ENCODE peak calls at places on chromosomes 12 and 14, in seven cellular contexts. One of them, this sample, is unnamed.

GRCh38 chr12:19712041-19712440 is 272.7 kb downstream of the AEBP2 start:
- DNase-seq in endothelial cell of umbilical vein: peak; percentile 70
- DNase-seq in naive thymus-derived CD8-positive, alpha-beta T cell: no peak
- DNase-seq in activated CD8-positive, alpha-beta T cell treated with anti-CD3 and anti-CD28 coated beads, Interleukin-2, amount 10 ng/mL, durations not matched to agents 7 days and 5 days: no peak
- DNase-seq in OCI-LY7: no peak
- DNase-seq in EL: peak; percentile 82
- DNase-seq in activated CD4-positive, alpha-beta T cell treated with anti-CD3 and anti-CD28 coated beads, Interleukin-2, amount 50 U/mL, for 48 hours: no peak
- DNase-seq in this sample: no peak

GRCh38 chr12:98873823-98874222 is 228.7 kb downstream of the APAF1 start:
- DNase-seq in EL: no peak
- DNase-seq in naive thymus-derived CD8-positive, alpha-beta T cell: no peak
- DNase-seq in activated CD4-positive, alpha-beta T cell treated with anti-CD3 and anti-CD28 coated beads, Interleukin-2, amount 50 U/mL, for 48 hours: no peak
- DNase-seq in endothelial cell of umbilical vein: no peak
- DNase-seq in activated CD8-positive, alpha-beta T cell treated with anti-CD3 and anti-CD28 coated beads, Interleukin-2, amount 10 ng/mL, durations not matched to agents 7 days and 5 days: no peak
- DNase-seq in OCI-LY7: no peak
- DNase-seq in this sample: no peak

GRCh38 chr14:66174453-66174891 is 311.7 kb upstream of the CCDC196 start:
- DNase-seq in OCI-LY7: no peak
- DNase-seq in naive thymus-derived CD8-positive, alpha-beta T cell: no peak
- DNase-seq in activated CD8-positive, alpha-beta T cell treated with anti-CD3 and anti-CD28 coated beads, Interleukin-2, amount 10 ng/mL, durations not matched to agents 7 days and 5 days: no peak
- DNase-seq in endothelial cell of umbilical vein: no peak
- DNase-seq in EL: no peak
- DNase-seq in activated CD4-positive, alpha-beta T cell treated with anti-CD3 and anti-CD28 coated beads, Interleukin-2, amount 50 U/mL, for 48 hours: no peak
- DNase-seq in this sample: no peak

GRCh38 chr12:122104844-122105243 is 26.3 kb downstream of the MLXIP start:
- DNase-seq in naive thymus-derived CD8-positive, alpha-beta T cell: no peak
- DNase-seq in activated CD8-positive, alpha-beta T cell treated with anti-CD3 and anti-CD28 coated beads, Interleukin-2, amount 10 ng/mL, durations not matched to agents 7 days and 5 days: peak; percentile 38
- DNase-seq in OCI-LY7: no peak
- DNase-seq in EL: no peak
- DNase-seq in activated CD4-positive, alpha-beta T cell treated with anti-CD3 and anti-CD28 coated beads, Interleukin-2, amount 50 U/mL, for 48 hours: peak; percentile 28
- DNase-seq in endothelial cell of umbilical vein: no peak
- DNase-seq in this sample: no peak

GRCh38 chr12:76274699-76275098 is 73.5 kb downstream of the BBS10 start:
- DNase-seq in activated CD4-positive, alpha-beta T cell treated with anti-CD3 and anti-CD28 coated beads, Interleukin-2, amount 50 U/mL, for 48 hours: peak; percentile 12
- DNase-seq in EL: peak; percentile 39
- DNase-seq in activated CD8-positive, alpha-beta T cell treated with anti-CD3 and anti-CD28 coated beads, Interleukin-2, amount 10 ng/mL, durations not matched to agents 7 days and 5 days: no peak
- DNase-seq in OCI-LY7: no peak
- DNase-seq in endothelial cell of umbilical vein: peak; percentile 56
- DNase-seq in naive thymus-derived CD8-positive, alpha-beta T cell: no peak
- DNase-seq in this sample: no peak

GRCh38 chr14:54475187-54475881 is 13.4 kb downstream of the GMFB start:
- DNase-seq in endothelial cell of umbilical vein: no peak
- DNase-seq in naive thymus-derived CD8-positive, alpha-beta T cell: no peak
- DNase-seq in EL: no peak
- DNase-seq in activated CD8-positive, alpha-beta T cell treated with anti-CD3 and anti-CD28 coated beads, Interleukin-2, amount 10 ng/mL, durations not matched to agents 7 days and 5 days: no peak
- DNase-seq in OCI-LY7: no peak
- DNase-seq in activated CD4-positive, alpha-beta T cell treated with anti-CD3 and anti-CD28 coated beads, Interleukin-2, amount 50 U/mL, for 48 hours: no peak
- DNase-seq in this sample: no peak

GRCh38 chr12:6691473-6691872 is 2.3 kb upstream of the ZNF384 start:
- DNase-seq in endothelial cell of umbilical vein: no peak
- DNase-seq in EL: peak; percentile 78
- DNase-seq in OCI-LY7: no peak
- DNase-seq in naive thymus-derived CD8-positive, alpha-beta T cell: no peak
- DNase-seq in activated CD4-positive, alpha-beta T cell treated with anti-CD3 and anti-CD28 coated beads, Interleukin-2, amount 50 U/mL, for 48 hours: no peak
- DNase-seq in activated CD8-positive, alpha-beta T cell treated with anti-CD3 and anti-CD28 coated beads, Interleukin-2, amount 10 ng/mL, durations not matched to agents 7 days and 5 days: no peak
- DNase-seq in this sample: no peak

GRCh38 chr14:23182372-23183014 is 967 bp downstream of the SLC7A8 start:
- DNase-seq in activated CD4-positive, alpha-beta T cell treated with anti-CD3 and anti-CD28 coated beads, Interleukin-2, amount 50 U/mL, for 48 hours: peak; percentile 44
- DNase-seq in activated CD8-positive, alpha-beta T cell treated with anti-CD3 and anti-CD28 coated beads, Interleukin-2, amount 10 ng/mL, durations not matched to agents 7 days and 5 days: peak; percentile 40
- DNase-seq in EL: no peak
- DNase-seq in OCI-LY7: peak; percentile 69
- DNase-seq in endothelial cell of umbilical vein: peak; percentile 16
- DNase-seq in naive thymus-derived CD8-positive, alpha-beta T cell: no peak
- DNase-seq in this sample: peak; percentile 59

GRCh38 chr14:57479197-57479596 is 14.5 kb downstream of the CCDC198 start:
- DNase-seq in naive thymus-derived CD8-positive, alpha-beta T cell: no peak
- DNase-seq in endothelial cell of umbilical vein: no peak
- DNase-seq in OCI-LY7: no peak
- DNase-seq in activated CD4-positive, alpha-beta T cell treated with anti-CD3 and anti-CD28 coated beads, Interleukin-2, amount 50 U/mL, for 48 hours: no peak
- DNase-seq in activated CD8-positive, alpha-beta T cell treated with anti-CD3 and anti-CD28 coated beads, Interleukin-2, amount 10 ng/mL, durations not matched to agents 7 days and 5 days: no peak
- DNase-seq in EL: no peak
- DNase-seq in this sample: no peak

GRCh38 chr12:28313631-28314030 is 123.4 kb downstream of the CCDC91 start:
- DNase-seq in EL: peak; percentile 39
- DNase-seq in naive thymus-derived CD8-positive, alpha-beta T cell: no peak
- DNase-seq in activated CD4-positive, alpha-beta T cell treated with anti-CD3 and anti-CD28 coated beads, Interleukin-2, amount 50 U/mL, for 48 hours: no peak
- DNase-seq in OCI-LY7: no peak
- DNase-seq in endothelial cell of umbilical vein: peak; percentile 78
- DNase-seq in activated CD8-positive, alpha-beta T cell treated with anti-CD3 and anti-CD28 coated beads, Interleukin-2, amount 10 ng/mL, durations not matched to agents 7 days and 5 days: no peak
- DNase-seq in this sample: no peak

GRCh38 chr14:101889366-101889765 is 75.0 kb upstream of the DYNC1H1 start:
- DNase-seq in naive thymus-derived CD8-positive, alpha-beta T cell: no peak
- DNase-seq in activated CD8-positive, alpha-beta T cell treated with anti-CD3 and anti-CD28 coated beads, Interleukin-2, amount 10 ng/mL, durations not matched to agents 7 days and 5 days: no peak
- DNase-seq in EL: no peak
- DNase-seq in endothelial cell of umbilical vein: no peak
- DNase-seq in activated CD4-positive, alpha-beta T cell treated with anti-CD3 and anti-CD28 coated beads, Interleukin-2, amount 50 U/mL, for 48 hours: no peak
- DNase-seq in OCI-LY7: no peak
- DNase-seq in this sample: no peak

GRCh38 chr12:113135178-113136127 is at the start of gene RASAL1:
- DNase-seq in naive thymus-derived CD8-positive, alpha-beta T cell: peak; percentile 81
- DNase-seq in activated CD4-positive, alpha-beta T cell treated with anti-CD3 and anti-CD28 coated beads, Interleukin-2, amount 50 U/mL, for 48 hours: peak; percentile 90
- DNase-seq in endothelial cell of umbilical vein: no peak
- DNase-seq in activated CD8-positive, alpha-beta T cell treated with anti-CD3 and anti-CD28 coated beads, Interleukin-2, amount 10 ng/mL, durations not matched to agents 7 days and 5 days: peak; percentile 80
- DNase-seq in OCI-LY7: peak; percentile 93
- DNase-seq in EL: no peak
- DNase-seq in this sample: peak; percentile 60

GRCh38 chr14:99037777-99038176 is 234.2 kb downstream of the BCL11B start:
- DNase-seq in endothelial cell of umbilical vein: no peak
- DNase-seq in EL: no peak
- DNase-seq in activated CD4-positive, alpha-beta T cell treated with anti-CD3 and anti-CD28 coated beads, Interleukin-2, amount 50 U/mL, for 48 hours: no peak
- DNase-seq in OCI-LY7: no peak
- DNase-seq in naive thymus-derived CD8-positive, alpha-beta T cell: no peak
- DNase-seq in activated CD8-positive, alpha-beta T cell treated with anti-CD3 and anti-CD28 coated beads, Interleukin-2, amount 10 ng/mL, durations not matched to agents 7 days and 5 days: no peak
- DNase-seq in this sample: no peak

GRCh38 chr12:4908694-4909396 is 860 bp upstream of the KCNA1 start:
- DNase-seq in EL: peak; percentile 7
- DNase-seq in activated CD4-positive, alpha-beta T cell treated with anti-CD3 and anti-CD28 coated beads, Interleukin-2, amount 50 U/mL, for 48 hours: peak; percentile 1
- DNase-seq in endothelial cell of umbilical vein: no peak
- DNase-seq in naive thymus-derived CD8-positive, alpha-beta T cell: no peak
- DNase-seq in activated CD8-positive, alpha-beta T cell treated with anti-CD3 and anti-CD28 coated beads, Interleukin-2, amount 10 ng/mL, durations not matched to agents 7 days and 5 days: no peak
- DNase-seq in OCI-LY7: no peak
- DNase-seq in this sample: peak; percentile 27

GRCh38 chr12:54393743-54394142 is 9.2 kb upstream of the ZNF385A start:
- DNase-seq in activated CD4-positive, alpha-beta T cell treated with anti-CD3 and anti-CD28 coated beads, Interleukin-2, amount 50 U/mL, for 48 hours: no peak
- DNase-seq in activated CD8-positive, alpha-beta T cell treated with anti-CD3 and anti-CD28 coated beads, Interleukin-2, amount 10 ng/mL, durations not matched to agents 7 days and 5 days: no peak
- DNase-seq in OCI-LY7: no peak
- DNase-seq in naive thymus-derived CD8-positive, alpha-beta T cell: no peak
- DNase-seq in EL: no peak
- DNase-seq in endothelial cell of umbilical vein: no peak
- DNase-seq in this sample: no peak

GRCh38 chr14:99910337-99911268 is 117.4 kb downstream of the EML1 start:
- DNase-seq in endothelial cell of umbilical vein: no peak
- DNase-seq in OCI-LY7: no peak
- DNase-seq in activated CD4-positive, alpha-beta T cell treated with anti-CD3 and anti-CD28 coated beads, Interleukin-2, amount 50 U/mL, for 48 hours: no peak
- DNase-seq in EL: peak; percentile 88
- DNase-seq in activated CD8-positive, alpha-beta T cell treated with anti-CD3 and anti-CD28 coated beads, Interleukin-2, amount 10 ng/mL, durations not matched to agents 7 days and 5 days: no peak
- DNase-seq in naive thymus-derived CD8-positive, alpha-beta T cell: no peak
- DNase-seq in this sample: no peak

GRCh38 chr12:115451151-115451784 is 767.3 kb upstream of the TBX3 start:
- DNase-seq in OCI-LY7: no peak
- DNase-seq in EL: no peak
- DNase-seq in activated CD8-positive, alpha-beta T cell treated with anti-CD3 and anti-CD28 coated beads, Interleukin-2, amount 10 ng/mL, durations not matched to agents 7 days and 5 days: no peak
- DNase-seq in endothelial cell of umbilical vein: no peak
- DNase-seq in activated CD4-positive, alpha-beta T cell treated with anti-CD3 and anti-CD28 coated beads, Interleukin-2, amount 50 U/mL, for 48 hours: no peak
- DNase-seq in naive thymus-derived CD8-positive, alpha-beta T cell: no peak
- DNase-seq in this sample: no peak

GRCh38 chr14:32332415-32333116 is 3.5 kb downstream of the AKAP6 start:
- DNase-seq in OCI-LY7: no peak
- DNase-seq in EL: no peak
- DNase-seq in naive thymus-derived CD8-positive, alpha-beta T cell: no peak
- DNase-seq in activated CD4-positive, alpha-beta T cell treated with anti-CD3 and anti-CD28 coated beads, Interleukin-2, amount 50 U/mL, for 48 hours: peak; percentile 2
- DNase-seq in endothelial cell of umbilical vein: no peak
- DNase-seq in activated CD8-positive, alpha-beta T cell treated with anti-CD3 and anti-CD28 coated beads, Interleukin-2, amount 10 ng/mL, durations not matched to agents 7 days and 5 days: no peak
- DNase-seq in this sample: no peak

GRCh38 chr14:95531473-95531872 is 3.4 kb upstream of the GLRX5 start:
- DNase-seq in OCI-LY7: no peak
- DNase-seq in naive thymus-derived CD8-positive, alpha-beta T cell: no peak
- DNase-seq in activated CD8-positive, alpha-beta T cell treated with anti-CD3 and anti-CD28 coated beads, Interleukin-2, amount 10 ng/mL, durations not matched to agents 7 days and 5 days: no peak
- DNase-seq in activated CD4-positive, alpha-beta T cell treated with anti-CD3 and anti-CD28 coated beads, Interleukin-2, amount 50 U/mL, for 48 hours: no peak
- DNase-seq in EL: peak; percentile 75
- DNase-seq in endothelial cell of umbilical vein: peak; percentile 81
- DNase-seq in this sample: no peak

GRCh38 chr12:67671419-67671818 is 22.9 kb downstream of the DYRK2 start:
- DNase-seq in OCI-LY7: no peak
- DNase-seq in endothelial cell of umbilical vein: no peak
- DNase-seq in EL: peak; percentile 83
- DNase-seq in activated CD4-positive, alpha-beta T cell treated with anti-CD3 and anti-CD28 coated beads, Interleukin-2, amount 50 U/mL, for 48 hours: no peak
- DNase-seq in naive thymus-derived CD8-positive, alpha-beta T cell: no peak
- DNase-seq in activated CD8-positive, alpha-beta T cell treated with anti-CD3 and anti-CD28 coated beads, Interleukin-2, amount 10 ng/mL, durations not matched to agents 7 days and 5 days: no peak
- DNase-seq in this sample: no peak

GRCh38 chr12:102421801-102422583 is 58.4 kb downstream of the IGF1 start:
- DNase-seq in naive thymus-derived CD8-positive, alpha-beta T cell: no peak
- DNase-seq in endothelial cell of umbilical vein: peak; percentile 16
- DNase-seq in EL: no peak
- DNase-seq in activated CD8-positive, alpha-beta T cell treated with anti-CD3 and anti-CD28 coated beads, Interleukin-2, amount 10 ng/mL, durations not matched to agents 7 days and 5 days: no peak
- DNase-seq in activated CD4-positive, alpha-beta T cell treated with anti-CD3 and anti-CD28 coated beads, Interleukin-2, amount 50 U/mL, for 48 hours: no peak
- DNase-seq in OCI-LY7: no peak
- DNase-seq in this sample: no peak

GRCh38 chr14:77206877-77207389 is 25.3 kb downstream of the TMEM63C start:
- DNase-seq in activated CD4-positive, alpha-beta T cell treated with anti-CD3 and anti-CD28 coated beads, Interleukin-2, amount 50 U/mL, for 48 hours: no peak
- DNase-seq in EL: no peak
- DNase-seq in naive thymus-derived CD8-positive, alpha-beta T cell: no peak
- DNase-seq in OCI-LY7: no peak
- DNase-seq in activated CD8-positive, alpha-beta T cell treated with anti-CD3 and anti-CD28 coated beads, Interleukin-2, amount 10 ng/mL, durations not matched to agents 7 days and 5 days: no peak
- DNase-seq in endothelial cell of umbilical vein: no peak
- DNase-seq in this sample: no peak

This sample was measured in B cell.